ENCODE peak calls at places on chromosomes 4 and X, in eight cellular contexts. W is endothelial cell, B is left lung, F is IMR-90, O is MCF 10A, L is mucosa of descending colon, N is ovary, Y is WTC11. E is an unnamed sample.

GRCh38 chrX:68498044-68498507 is 775 bp upstream of the YIPF6 start:
- DNase-seq in W (peak; percentile 3), B (no peak), F (no peak), O (no peak), L (no peak), N (no peak), Y (no peak), E (no peak)

GRCh38 chr4:144575181-144575580 is 70.8 kb upstream of the HHIP start:
- DNase-seq in W (peak; percentile 10), B (no peak), F (no peak), O (peak; percentile 23), L (no peak), N (no peak), Y (no peak), E (no peak)

GRCh38 chrX:48975541-48975940 is 3.9 kb upstream of the KCND1 start:
- DNase-seq in W (no peak), B (no peak), F (no peak), O (no peak), L (no peak), N (no peak), Y (no peak), E (no peak)

GRCh38 chrX:119758682-119759332 is 419 bp downstream of the SOWAHD start:
- DNase-seq in W (peak; percentile 4), B (peak; percentile 87), F (no peak), O (no peak), L (peak; percentile 53), N (peak; percentile 14), Y (peak; percentile 54), E (no peak)

GRCh38 chrX:53237056-53237455 is 12.0 kb upstream of the KDM5C start:
- DNase-seq in W (no peak), B (no peak), F (no peak), O (no peak), L (no peak), N (no peak), Y (no peak), E (no peak)

GRCh38 chr4:79575709-79576479 is 167.9 kb upstream of the GK2 start:
- DNase-seq in W (no peak), B (no peak), F (no peak), O (no peak), L (no peak), N (no peak), Y (no peak), E (no peak)

GRCh38 chrX:127305013-127305412 is 485.5 kb downstream of the PRR32 start:
- DNase-seq in W (no peak), B (no peak), F (no peak), O (no peak), L (no peak), N (no peak), Y (no peak), E (no peak)

GRCh38 chrX:329291-329910 is 10.8 kb upstream of the GTPBP6 start:
- DNase-seq in W (no peak), B (peak; percentile 32), F (no peak), O (no peak), L (no peak), N (no peak), Y (no peak), E (no peak)

GRCh38 chr4:29541757-29542156 is 1178.4 kb upstream of the PCDH7 start:
- DNase-seq in W (no peak), B (peak; percentile 33), F (no peak), O (no peak), L (no peak), N (no peak), Y (no peak), E (no peak)

GRCh38 chr4:43337707-43338106 is 445.2 kb downstream of the GRXCR1 start:
- DNase-seq in W (no peak), B (no peak), F (peak; percentile 63), O (no peak), L (no peak), N (no peak), Y (no peak), E (no peak)

GRCh38 chr4:111689214-111689613 is 456.0 kb upstream of the FAM241A start:
- DNase-seq in W (no peak), B (no peak), F (peak; percentile 14), O (peak; percentile 81), L (no peak), N (no peak), Y (no peak), E (no peak)

GRCh38 chr4:6346373-6347110 is 76.9 kb downstream of the WFS1 start:
- DNase-seq in W (no peak), B (peak; percentile 45), F (no peak), O (no peak), L (no peak), N (no peak), Y (no peak), E (no peak)

GRCh38 chr4:68498413-68499007 is 51.2 kb downstream of the TMPRSS11E start:
- DNase-seq in W (peak; percentile 71), B (no peak), F (peak; percentile 62), O (peak; percentile 79), L (peak; percentile 72), N (no peak), Y (peak; percentile 65), E (peak; percentile 33)

GRCh38 chr4:113020966-113021365 is 28.5 kb upstream of the ANK2 start:
- DNase-seq in W (no peak), B (no peak), F (no peak), O (no peak), L (no peak), N (no peak), Y (no peak), E (no peak)

GRCh38 chr4:174181827-174182226 is 101.6 kb downstream of the FBXO8 start:
- DNase-seq in W (no peak), B (no peak), F (no peak), O (no peak), L (no peak), N (no peak), Y (no peak), E (no peak)
- TF ChIP-seq CTCF in W (peak; percentile 31), B (no peak), F (no peak), O (peak; percentile 6), L (no peak), N (no peak), Y (no peak), E (no peak)

GRCh38 chr4:53508446-53508845 is 82.8 kb downstream of the LNX1 start:
- DNase-seq in W (no peak), B (no peak), F (peak; percentile 91), O (peak; percentile 68), L (no peak), N (no peak), Y (no peak), E (no peak)
- TF ChIP-seq CTCF in W (no peak), B (no peak), F (peak; percentile 20), O (no peak), L (no peak), N (no peak), Y (no peak), E (no peak)

GRCh38 chr4:99998062-99998880 is 48.2 kb upstream of the H2AZ1 start:
- DNase-seq in W (no peak), B (no peak), F (peak; percentile 62), O (peak; percentile 44), L (peak; percentile 12), N (no peak), Y (no peak), E (peak; percentile 18)
- TF ChIP-seq CTCF in W (no peak), B (peak; percentile 26), F (peak; percentile 58), O (peak; percentile 51), L (no peak), N (no peak), Y (no peak), E (peak; percentile 39)

GRCh38 chr4:151430737-151431457 is 21.9 kb downstream of the FHIP1A start:
- DNase-seq in W (no peak), B (no peak), F (no peak), O (no peak), L (no peak), N (no peak), Y (no peak), E (no peak)
- TF ChIP-seq CTCF in W (no peak), B (no peak), F (no peak), O (no peak), L (no peak), N (no peak), Y (no peak), E (no peak)

E was measured in GM10248.